ENCODE peak calls at places on chromosomes 4 and X, in ten cellular contexts. Y, E, G, X, T, B, S, I, F and K are unnamed samples.

GRCh38 chr4:102439835-102440234 is 61.3 kb upstream of the NFKB1 start:
- DNase-seq in I (no peak), G (no peak), F (peak), S (no peak), B (no peak), E (no peak), X (no peak), T (no peak), Y (no peak), K (no peak)

GRCh38 chrX:724256-724655 is 93.7 kb downstream of the SHOX start:
- DNase-seq in F (no peak), T (no peak), G (no peak), S (no peak), X (no peak), E (no peak), Y (no peak), B (peak), I (no peak), K (no peak)

GRCh38 chrX:150643271-150643670 is 49.9 kb upstream of the MTMR1 start:
- DNase-seq in G (no peak), B (no peak), T (no peak), E (no peak), Y (no peak), I (no peak), X (no peak), F (no peak), S (no peak), K (no peak)

GRCh38 chr4:5843573-5844239 is 49.2 kb downstream of the CRMP1 start:
- DNase-seq in S (no peak), I (no peak), G (no peak), F (no peak), Y (no peak), T (no peak), X (no peak), B (no peak), E (no peak), K (no peak)

GRCh38 chr4:85028910-85029309 is 62.4 kb upstream of the WDFY3 start:
- DNase-seq in T (no peak), S (no peak), I (no peak), B (no peak), G (no peak), E (no peak), F (peak), X (no peak), Y (no peak), K (no peak)

GRCh38 chrX:120087289-120088017 is 10.0 kb upstream of the RHOXF2B start:
- DNase-seq in B (peak), T (no peak), F (no peak), G (no peak), I (no peak), Y (no peak), E (no peak), S (no peak), X (peak), K (no peak)

GRCh38 chrX:11429543-11430085 is 136.4 kb downstream of the AMELX start:
- DNase-seq in X (no peak), B (no peak), I (no peak), T (no peak), S (no peak), Y (no peak), E (no peak), F (no peak), G (no peak), K (no peak)

GRCh38 chr4:139857021-139857420 is 191.4 kb downstream of the MGST2 start:
- DNase-seq in I (no peak), G (no peak), B (no peak), S (no peak), E (no peak), T (no peak), X (no peak), F (no peak), Y (peak), K (no peak)

GRCh38 chr4:76881375-76881774 is 16.6 kb downstream of the SOWAHB start:
- DNase-seq in S (no peak), X (no peak), B (peak), Y (no peak), T (no peak), G (no peak), F (no peak), E (no peak), I (no peak), K (no peak)

GRCh38 chrX:50812995-50813842 is 775 bp downstream of the SHROOM4 start:
- DNase-seq in G (peak), E (no peak), T (peak), F (peak), B (peak), S (no peak), Y (no peak), I (peak), X (no peak), K (no peak)

GRCh38 chr4:123481034-123481433 is 84.4 kb downstream of the SPRY1 start:
- DNase-seq in T (no peak), F (peak), I (no peak), S (no peak), Y (no peak), G (no peak), E (no peak), X (no peak), B (no peak), K (peak)

GRCh38 chr4:1538096-1538410 is 131.8 kb upstream of the NKX1-1 start:
- DNase-seq in G (peak), S (no peak), Y (no peak), B (no peak), T (peak), E (no peak), X (no peak), I (no peak), F (no peak), K (no peak)

GRCh38 chr4:74006009-74006476 is 7.6 kb upstream of the CXCL5 start:
- DNase-seq in Y (no peak), B (no peak), S (no peak), T (no peak), G (no peak), X (no peak), F (peak), I (no peak), E (no peak), K (peak)

GRCh38 chr4:38805530-38806145 is 1.0 kb upstream of the TLR1 start:
- DNase-seq in Y (no peak), S (no peak), T (peak), E (no peak), B (no peak), I (no peak), G (peak), X (no peak), F (no peak), K (no peak)

GRCh38 chrX:19883878-19884277 is 3.5 kb downstream of the SH3KBP1 start:
- DNase-seq in Y (no peak), B (no peak), T (no peak), I (no peak), E (no peak), G (peak), S (no peak), F (peak), X (no peak), K (no peak)

GRCh38 chrX:119266364-119266995 is 30.4 kb downstream of the PGRMC1 start:
- DNase-seq in X (no peak), B (peak), F (peak), I (no peak), G (no peak), T (no peak), E (no peak), Y (no peak), S (no peak), K (no peak)

GRCh38 chrX:110675866-110676265 is 119.8 kb downstream of the CHRDL1 start:
- DNase-seq in G (no peak), S (no peak), F (no peak), I (no peak), B (no peak), T (no peak), E (no peak), Y (no peak), X (no peak), K (no peak)

GRCh38 chr4:84849051-84849640 is 117.3 kb downstream of the WDFY3 start:
- DNase-seq in T (no peak), B (no peak), E (no peak), I (no peak), F (no peak), Y (no peak), G (no peak), X (no peak), S (no peak), K (no peak)

GRCh38 chr4:10179957-10180602 is 63.5 kb upstream of the WDR1 start:
- DNase-seq in E (no peak), B (no peak), I (no peak), T (no peak), Y (no peak), X (no peak), F (no peak), G (no peak), S (no peak), K (no peak)

GRCh38 chr4:4856071-4857000 is 3.1 kb upstream of the MSX1 start:
- DNase-seq in T (peak), G (no peak), I (peak), Y (no peak), X (no peak), S (no peak), E (no peak), F (no peak), B (peak), K (no peak)

GRCh38 chrX:30735839-30736238 is 82.6 kb downstream of the GK start:
- DNase-seq in G (peak), Y (no peak), B (peak), E (peak), S (peak), I (no peak), F (peak), X (no peak), T (no peak), K (peak)

GRCh38 chrX:108020631-108021030 is 24.2 kb upstream of the VSIG1 start:
- DNase-seq in F (peak), Y (no peak), B (peak), I (no peak), T (no peak), S (no peak), X (no peak), G (no peak), E (no peak), K (no peak)

GRCh38 chr4:65599335-65599734 is 71.0 kb downstream of the EPHA5 start:
- DNase-seq in Y (no peak), B (no peak), T (no peak), X (no peak), E (no peak), F (peak), G (no peak), S (no peak), I (no peak), K (no peak)

GRCh38 chr4:188989371-188989770 is 850.1 kb downstream of the TRIML1 start:
- DNase-seq in E (no peak), Y (no peak), B (no peak), T (no peak), S (no peak), I (no peak), F (peak), G (no peak), X (no peak), K (no peak)

GRCh38 chrX:50152421-50152820 is 48.4 kb downstream of the AKAP4 start:
- DNase-seq in F (no peak), B (no peak), Y (no peak), S (no peak), E (no peak), T (no peak), G (no peak), I (no peak), X (no peak), K (no peak)

GRCh38 chrX:100194073-100194775 is 215.8 kb downstream of the PCDH19 start:
- DNase-seq in B (no peak), F (no peak), I (no peak), S (no peak), E (no peak), G (no peak), X (no peak), T (no peak), Y (no peak), K (no peak)

GRCh38 chr4:2259036-2259540 is 2.8 kb downstream of the MXD4 start:
- DNase-seq in X (no peak), I (no peak), G (peak), T (no peak), E (peak), F (no peak), S (no peak), Y (no peak), B (peak), K (no peak)

GRCh38 chrX:132776486-132777210 is 181.8 kb downstream of the HS6ST2 start:
- DNase-seq in E (no peak), X (no peak), F (no peak), B (no peak), T (no peak), Y (no peak), I (no peak), S (no peak), G (no peak), K (no peak)

GRCh38 chrX:17038681-17039161 is 92.3 kb downstream of the REPS2 start:
- DNase-seq in X (no peak), Y (no peak), F (no peak), I (no peak), E (no peak), S (no peak), G (no peak), B (no peak), T (no peak), K (no peak)

GRCh38 chr4:110193822-110194761 is 4.3 kb downstream of the ELOVL6 start:
- DNase-seq in F (peak), B (peak), E (peak), I (peak), G (peak), S (peak), Y (no peak), T (peak), X (peak), K (peak)

GRCh38 chr4:24321151-24321550 is 263.2 kb downstream of the DHX15 start:
- DNase-seq in E (no peak), I (no peak), B (no peak), F (no peak), G (no peak), S (no peak), T (no peak), Y (no peak), X (no peak), K (peak)

GRCh38 chr4:76053730-76054129 is 17.9 kb upstream of the CXCL11 start:
- DNase-seq in F (no peak), X (no peak), T (no peak), E (no peak), I (no peak), G (no peak), S (no peak), B (no peak), Y (no peak), K (no peak)

GRCh38 chr4:158836828-158837449 is 68.1 kb downstream of the FNIP2 start:
- DNase-seq in Y (no peak), B (no peak), E (no peak), T (no peak), F (no peak), X (no peak), I (no peak), S (no peak), G (no peak), K (no peak)

GRCh38 chr4:87058272-87059073 is 123.7 kb downstream of the AFF1 start:
- DNase-seq in E (no peak), X (no peak), I (no peak), S (peak), B (peak), T (no peak), Y (peak), G (peak), F (peak), K (no peak)

GRCh38 chr4:61389640-61390039 is 189.5 kb downstream of the ADGRL3 start:
- DNase-seq in G (no peak), B (no peak), E (no peak), S (no peak), X (no peak), T (no peak), Y (no peak), I (no peak), F (no peak), K (no peak)

GRCh38 chrX:156003486-156004185 is 6.1 kb downstream of the IL9R start:
- DNase-seq in I (no peak), E (no peak), Y (peak), X (no peak), S (no peak), G (no peak), B (no peak), F (no peak), T (no peak), K (no peak)
- H3K27ac ChIP-seq in I (peak), E (no peak), Y (no peak), X (no peak), S (no peak), G (no peak), B (no peak), F (no peak), T (no peak), K (peak)

DNA sequence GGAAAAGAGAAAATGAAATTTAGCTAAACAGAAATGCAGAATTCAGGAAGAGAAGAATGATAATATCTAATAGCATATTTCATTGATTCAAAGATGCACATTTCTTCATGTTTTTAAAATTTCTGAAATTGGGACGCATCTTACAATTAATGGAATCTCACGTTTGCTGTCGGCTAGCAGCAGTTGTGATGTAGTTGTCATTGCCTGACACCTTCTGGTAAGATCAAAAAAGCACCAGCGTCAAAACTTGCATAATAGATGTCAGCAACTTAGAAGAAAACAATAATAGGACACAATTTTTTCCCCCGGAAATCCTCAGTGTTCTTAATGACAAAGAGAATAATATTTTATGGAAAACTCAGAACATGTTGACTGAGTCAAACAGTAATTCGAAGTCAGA is 29.8 kb upstream of the SLC7A3 start:
- DNase-seq in X (no peak), B (no peak), G (no peak), E (no peak), T (no peak), F (peak), S (no peak), Y (no peak), I (no peak), K (no peak)
- TF ChIP-seq CTCF in X (no peak), B (peak), G (no peak), E (no peak), T (no peak), F (peak), S (no peak), Y (no peak), I (peak), K (no peak)

GRCh38 chr4:183540498-183540953 is 35.7 kb downstream of the ING2 start:
- DNase-seq in B (no peak), Y (no peak), I (no peak), S (no peak), E (no peak), G (no peak), X (no peak), T (no peak), F (no peak), K (no peak)

GRCh38 chr4:183546376-183546775 is 41.5 kb downstream of the ING2 start:
- DNase-seq in S (no peak), E (no peak), Y (no peak), G (no peak), X (no peak), I (no peak), T (no peak), B (no peak), F (no peak), K (no peak)

GRCh38 chr4:183544109-183544508 is 39.3 kb downstream of the ING2 start:
- DNase-seq in X (no peak), E (no peak), I (no peak), T (no peak), F (no peak), B (no peak), Y (no peak), G (no peak), S (no peak), K (no peak)

DNA sequence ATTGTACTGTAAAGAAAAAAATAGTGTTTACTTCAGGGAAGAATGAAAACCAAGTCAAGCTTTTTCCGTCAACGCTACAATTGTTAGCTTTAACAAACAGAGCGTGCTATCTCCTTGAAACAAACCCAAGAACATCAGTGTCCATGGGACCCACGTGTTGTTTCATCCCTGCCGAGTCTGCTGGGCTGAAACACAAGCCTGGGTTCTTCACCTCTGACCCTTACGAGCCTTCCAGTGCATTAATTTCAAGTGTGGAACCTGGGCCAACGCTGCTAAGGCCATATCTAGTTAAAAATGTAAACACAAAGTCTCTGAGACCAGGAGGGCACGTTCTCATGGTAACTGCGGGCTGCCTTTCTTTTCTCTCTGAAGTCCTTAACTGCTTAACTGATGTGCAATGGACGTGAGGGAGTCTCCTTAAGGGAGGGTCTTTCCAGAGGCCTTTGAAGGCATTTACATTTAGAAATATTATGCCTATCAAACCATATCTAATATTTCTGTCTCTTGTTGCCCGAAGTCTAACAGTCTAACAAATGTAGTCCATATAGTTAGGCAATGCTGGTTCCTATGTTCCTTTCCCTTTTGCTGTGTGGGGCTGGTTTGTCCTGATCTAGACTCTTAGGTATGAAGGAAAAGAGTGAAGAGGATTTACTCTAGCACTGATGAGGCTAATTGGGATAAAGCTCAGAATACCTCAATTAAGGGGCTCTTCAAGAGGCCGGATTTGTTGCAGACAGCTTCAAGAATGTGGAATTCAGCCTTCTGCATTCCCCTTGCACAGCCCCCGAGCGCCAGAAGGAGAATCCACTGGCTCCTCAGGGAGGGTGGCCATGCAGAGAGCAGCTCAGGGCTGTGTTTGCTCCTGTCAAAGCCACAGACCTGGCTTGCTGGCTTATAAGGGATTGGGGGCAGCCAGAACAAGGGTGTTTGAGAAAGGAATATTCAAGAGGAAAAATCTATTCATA is 36.5 kb downstream of the ING2 start:
- DNase-seq in T (no peak), F (no peak), E (no peak), S (no peak), I (no peak), Y (no peak), G (no peak), X (no peak), B (peak), K (no peak)
- H3K27ac ChIP-seq in T (no peak), F (no peak), E (peak), S (no peak), I (no peak), Y (peak), G (no peak), X (no peak), B (no peak), K (no peak)

GRCh38 chr4:3786196-3786869 is 20.1 kb downstream of the ADRA2C start:
- DNase-seq in Y (no peak), X (no peak), G (no peak), B (no peak), E (no peak), I (no peak), F (peak), S (no peak), T (no peak), K (no peak)
- TF ChIP-seq CTCF in Y (no peak), X (no peak), G (no peak), B (peak), E (no peak), I (no peak), F (no peak), S (no peak), T (no peak), K (no peak)

DNA sequence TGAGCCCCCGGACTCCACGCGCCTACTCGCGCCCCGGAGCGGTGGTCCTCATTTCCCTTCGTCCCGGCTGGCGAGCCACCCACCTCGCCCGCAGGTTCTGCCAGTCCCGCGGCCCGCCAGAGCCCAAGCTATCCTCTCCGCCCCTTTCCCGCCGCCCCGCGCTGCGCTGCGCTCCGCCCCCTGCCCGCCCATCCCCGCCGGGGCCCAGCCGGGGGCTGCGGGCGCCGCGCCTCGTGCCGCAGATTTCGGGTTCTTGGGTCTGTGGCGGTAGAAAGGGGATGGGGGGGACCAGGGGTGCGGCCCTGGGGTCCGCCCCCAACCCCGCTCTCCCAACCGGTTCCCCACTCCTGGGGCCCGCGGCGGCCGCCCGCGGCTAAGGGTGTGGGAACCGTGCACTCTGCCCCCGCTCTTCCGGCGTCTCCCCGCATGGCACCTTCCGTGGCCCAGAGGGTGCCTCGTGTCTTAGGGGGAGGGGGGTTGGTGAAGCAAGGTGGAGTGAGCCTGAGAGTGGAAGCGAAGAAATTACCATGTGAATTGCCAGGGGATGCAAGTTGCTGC is 650.8 kb upstream of the DIPK2B start:
- DNase-seq in F (peak), I (peak), X (no peak), G (peak), Y (no peak), S (peak), T (peak), B (peak), E (no peak), K (peak)
- H3K27ac ChIP-seq in F (peak), I (peak), X (peak), G (no peak), Y (no peak), S (no peak), T (no peak), B (no peak), E (peak), K (peak)